ENCODE peak calls at places on chromosomes 4 and X, in four cellular contexts. L, X, I and Z are unnamed samples.

GRCh38 chrX:12999422-12999821 is 24.5 kb downstream of the TMSB4X start:
- DNase-seq in X (no peak), L (no peak), I (no peak), Z (peak; percentile 28)

GRCh38 chr4:15231265-15232091 is 196.4 kb upstream of the C1QTNF7 start:
- DNase-seq in X (peak; percentile 58), L (peak; percentile 68), I (peak; percentile 16), Z (peak; percentile 92)

GRCh38 chr4:124945422-124945821 is 232.9 kb upstream of the ANKRD50 start:
- DNase-seq in L (no peak), I (no peak), X (no peak), Z (no peak)

GRCh38 chr4:83558693-83559092 is 22.8 kb downstream of the GPAT3 start:
- DNase-seq in L (no peak), I (no peak), X (no peak), Z (no peak)

GRCh38 chrX:13471269-13471668 is 98.1 kb upstream of the EGFL6 start:
- DNase-seq in X (no peak), I (no peak), L (no peak), Z (no peak)

GRCh38 chrX:154310991-154311541 is 15.5 kb downstream of the TKTL1 start:
- DNase-seq in L (no peak), I (no peak), X (no peak), Z (no peak)

GRCh38 chr4:121656269-121656641 is 40.5 kb downstream of the ANXA5 start:
- DNase-seq in L (peak; percentile 50), I (peak; percentile 7), X (peak; percentile 47), Z (peak; percentile 60)

GRCh38 chrX:150767475-150768131 is 74.4 kb downstream of the MTMR1 start:
- DNase-seq in I (no peak), L (no peak), X (peak; percentile 47), Z (no peak)

DNA sequence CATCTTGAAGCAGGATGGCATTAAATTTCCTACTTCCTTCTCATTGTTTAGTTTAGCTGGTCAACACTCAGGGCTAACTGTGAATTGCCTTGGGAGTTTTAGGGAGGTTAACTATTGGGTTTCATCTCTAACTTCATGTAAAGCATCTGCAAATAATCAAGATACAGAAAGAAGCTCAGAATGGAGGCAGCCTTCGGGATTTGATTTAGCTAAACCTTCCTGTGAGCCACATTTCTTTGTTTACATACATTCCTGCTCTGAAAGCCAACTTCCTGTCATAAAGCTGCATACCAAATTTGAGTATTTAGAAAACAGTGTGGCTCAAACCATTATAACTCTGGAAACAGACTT is 131.7 kb upstream of the PCDH18 start:
- DNase-seq in X (no peak), I (no peak), L (no peak), Z (peak; percentile 46)
- H2AFZ ChIP-seq in X (no peak overlapping the region), I (no peak overlapping the region), L (no peak overlapping the region), Z (no peak overlapping the region)

DNA sequence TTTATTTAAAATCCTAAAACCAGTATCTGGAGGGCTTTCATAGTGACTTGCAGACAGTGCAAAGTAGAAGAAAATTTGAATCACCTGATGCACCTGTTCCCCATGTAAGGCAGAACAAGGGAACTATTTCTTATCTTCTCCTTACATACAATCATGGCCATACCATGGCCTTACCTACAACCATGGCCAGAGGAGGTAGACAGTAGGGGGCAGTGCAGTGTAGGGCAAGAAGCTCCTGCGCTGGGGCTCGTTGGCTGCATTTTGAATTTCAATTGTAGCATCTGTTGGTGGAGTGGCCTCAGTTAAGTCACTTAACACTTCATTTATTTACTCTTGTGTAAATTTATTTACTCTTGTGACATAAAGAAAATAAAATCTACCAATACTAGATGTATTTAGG is 33.0 kb downstream of the GALNTL6 start:
- DNase-seq in I (no peak), L (peak; percentile 31), X (peak; percentile 21), Z (peak; percentile 87)
- TF ChIP-seq CREB1 in I (no peak), L (no peak), X (no peak), Z (no peak)

DNA sequence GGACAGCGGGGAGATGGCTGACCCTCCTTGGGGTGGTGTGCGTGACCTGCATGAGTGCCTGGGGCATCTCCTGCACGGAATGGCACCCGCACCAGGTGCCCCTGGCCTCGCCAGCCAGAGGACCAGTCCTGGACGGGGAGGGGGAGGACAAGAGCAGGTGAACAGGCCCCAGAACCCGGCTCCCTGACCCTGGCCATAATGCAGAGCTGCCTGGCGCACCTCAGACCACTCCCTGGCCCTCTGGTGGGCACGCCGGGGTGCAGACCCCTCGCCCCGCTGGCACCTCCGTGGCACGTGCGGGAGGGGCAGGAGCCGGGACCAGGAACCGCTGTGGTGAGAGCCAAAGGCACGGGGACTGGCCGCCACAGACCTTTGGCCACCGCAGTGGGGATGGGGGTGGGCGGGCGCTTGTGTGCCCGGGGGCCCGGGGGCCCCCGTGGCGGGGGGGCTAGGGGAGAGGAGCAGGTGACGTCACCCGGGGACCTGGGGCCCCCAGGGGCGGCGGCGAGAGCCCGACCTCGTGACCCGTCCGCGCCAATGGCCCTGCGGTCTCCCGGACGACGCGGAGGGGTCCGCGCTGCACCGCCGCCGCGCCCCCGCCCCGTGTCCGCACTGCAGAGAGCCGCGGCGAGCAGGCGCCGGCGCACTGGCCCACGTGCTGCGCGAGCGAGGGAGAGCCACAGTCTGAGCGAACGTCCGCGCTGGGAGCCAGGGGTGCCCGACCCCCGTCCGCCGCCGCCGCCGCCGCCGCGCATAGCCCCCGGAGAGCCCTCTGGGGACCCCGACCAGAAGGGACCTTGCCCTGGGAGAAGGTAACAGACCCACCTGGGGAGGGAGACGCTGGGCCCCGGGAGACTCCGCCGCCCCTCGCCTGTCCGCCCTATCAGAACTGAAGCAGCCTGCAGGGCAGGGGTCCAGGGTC is at the start of gene PNMA3:
- DNase-seq in L (no peak), X (peak; percentile 36), I (no peak), Z (peak; percentile 42)
- H3K4me3 ChIP-seq in L (no peak within 1 kb of the TSS), X (no peak within 1 kb of the TSS), I (no peak within 1 kb of the TSS), Z (peak within 1 kb of the TSS; percentile 49)

DNA sequence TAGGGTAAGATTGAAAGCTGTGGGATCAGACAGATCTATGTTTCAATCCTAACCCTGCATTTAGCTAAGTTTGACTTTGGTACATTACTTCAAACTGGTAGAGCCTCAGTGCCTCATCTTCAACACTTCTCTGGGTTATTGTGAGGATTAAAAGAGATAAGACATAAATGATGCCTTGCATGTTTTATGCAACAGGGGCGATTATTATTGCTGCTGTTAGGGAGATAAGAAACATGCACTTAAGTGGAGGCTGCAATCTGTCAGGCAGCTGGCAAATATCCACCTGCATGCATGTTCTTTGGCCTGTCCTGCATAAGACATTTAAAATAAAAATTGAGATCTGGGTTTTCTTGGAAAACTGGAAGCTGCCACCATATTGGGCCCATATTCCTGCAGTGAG is 24.6 kb downstream of the UNC5C start:
- DNase-seq in I (no peak), X (no peak), L (no peak), Z (no peak)
- H2AFZ ChIP-seq in I (no peak overlapping the region), X (no peak overlapping the region), L (no peak overlapping the region), Z (peak overlapping the region; percentile 91)

GRCh38 chr4:22094217-22094616 is 145.6 kb upstream of the KCNIP4 start:
- DNase-seq in I (no peak), L (no peak), X (no peak), Z (no peak)

DNA sequence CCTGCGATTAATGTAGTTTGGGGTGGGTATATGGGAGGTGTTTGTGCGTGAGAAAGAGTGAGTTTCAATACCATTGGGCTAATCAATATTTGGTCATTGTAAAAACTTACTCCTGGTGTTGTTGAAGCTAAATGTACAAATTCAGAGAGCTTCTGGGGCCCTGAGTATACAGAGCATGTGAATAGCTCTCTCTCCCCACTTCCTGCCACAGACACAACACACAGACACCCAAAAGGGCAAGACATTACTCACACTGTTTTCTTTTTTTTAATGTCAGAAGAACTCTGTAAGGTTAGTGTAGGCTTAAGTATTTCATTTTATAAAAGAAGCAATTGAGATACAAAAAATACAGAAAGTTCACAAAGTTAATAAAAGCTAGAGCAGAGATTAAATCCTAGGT is 151.3 kb upstream of the KCNIP4 start:
- DNase-seq in I (no peak), X (no peak), L (no peak), Z (no peak)
- TF ChIP-seq CREB1 in I (no peak), X (no peak), L (no peak), Z (no peak)

DNA sequence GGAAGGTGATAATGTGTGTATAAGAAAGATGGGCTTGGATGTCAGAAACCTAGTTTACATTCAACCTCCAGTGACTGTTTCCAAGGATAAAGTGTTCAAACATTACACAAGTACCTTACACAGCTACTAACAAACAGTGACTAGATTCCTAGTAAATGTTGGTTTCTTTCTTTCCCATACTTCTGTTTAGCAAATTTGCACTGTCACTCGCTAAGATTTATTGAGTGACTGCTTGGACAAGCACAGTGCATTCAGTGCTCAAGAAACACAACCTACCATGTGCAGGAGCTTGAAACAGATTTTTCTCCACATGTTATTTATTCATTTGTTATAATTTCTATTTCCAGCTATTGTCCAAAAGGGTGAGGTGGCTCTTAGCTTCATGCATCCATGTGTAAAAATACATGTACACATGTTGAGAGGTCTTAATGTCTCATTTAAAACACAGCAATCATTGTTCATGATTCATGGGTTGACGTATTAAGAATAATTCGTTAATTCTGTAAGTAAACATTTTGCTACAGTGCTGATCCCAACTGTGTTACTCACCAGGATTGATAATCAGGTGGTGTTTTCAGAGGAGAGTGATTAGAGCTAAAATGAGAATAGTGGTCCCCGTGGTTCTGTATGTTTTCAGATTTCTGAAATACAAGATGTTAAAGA is 153.0 kb downstream of the DCLK2 start:
- DNase-seq in I (no peak), L (no peak), X (no peak), Z (no peak)
- H3K4me3 ChIP-seq in I (no peak overlapping the region), L (no peak overlapping the region), X (no peak overlapping the region), Z (no peak overlapping the region)

GRCh38 chr4:62923783-62924182 is 1485.5 kb downstream of the TECRL start:
- DNase-seq in L (no peak), I (no peak), X (no peak), Z (no peak)
- H2AFZ ChIP-seq in L (no peak overlapping the region), I (no peak overlapping the region), X (no peak overlapping the region), Z (no peak overlapping the region)

GRCh38 chr4:171342646-171343045 is 470.6 kb upstream of the GALNTL6 start:
- DNase-seq in I (no peak), L (no peak), X (no peak), Z (no peak)
- TF ChIP-seq CREB1 in I (no peak), L (no peak), X (no peak), Z (no peak)

GRCh38 chr4:54571762-54572542 is 85.8 kb upstream of the KIT start:
- DNase-seq in I (no peak), X (no peak), L (no peak), Z (peak; percentile 17)
- H3K4me3 ChIP-seq in I (no peak overlapping the region), X (no peak overlapping the region), L (no peak overlapping the region), Z (no peak overlapping the region)